ENCODE peak calls at places on chromosome X, in five cellular contexts. T, Z, S, X and N are unnamed samples.

GRCh38 chrX:75181721-75182120 is 25.6 kb upstream of the ABCB7 start:
- DNase-seq in T (no peak), X (no peak), S (no peak), Z (no peak), N (peak; percentile 50)

GRCh38 chrX:39903937-39904336 is 193.8 kb downstream of the BCOR start:
- DNase-seq in T (no peak), Z (no peak), S (no peak), X (no peak), N (peak; percentile 44)

GRCh38 chrX:71945435-71945834 is 34.8 kb downstream of the NHSL2 start:
- DNase-seq in T (no peak), X (no peak), S (no peak), Z (no peak), N (no peak)

GRCh38 chrX:46260502-46260901 is 284.7 kb downstream of the ZNF674 start:
- DNase-seq in X (no peak), Z (no peak), T (no peak), S (no peak), N (no peak)

GRCh38 chrX:115372026-115372610 is 82.6 kb downstream of the LUZP4 start:
- DNase-seq in T (no peak), X (no peak), S (no peak), Z (no peak), N (peak; percentile 79)

GRCh38 chrX:119236599-119237525 is 777 bp downstream of the PGRMC1 start:
- DNase-seq in T (peak; percentile 59), S (peak; percentile 36), X (no peak), Z (no peak), N (peak; percentile 74)

GRCh38 chrX:71917621-71918341 is 7.1 kb downstream of the NHSL2 start:
- DNase-seq in T (no peak), X (no peak), S (no peak), Z (no peak), N (peak; percentile 58)

GRCh38 chrX:38214551-38214950 is 6.1 kb downstream of the SRPX start:
- DNase-seq in X (no peak), S (no peak), T (no peak), Z (no peak), N (peak; percentile 42)

GRCh38 chrX:44459501-44459900 is 83.2 kb downstream of the FUNDC1 start:
- DNase-seq in Z (no peak), S (no peak), X (peak; percentile 8), T (no peak), N (no peak)

GRCh38 chrX:67544281-67544680 is 460 bp downstream of the AR start:
- DNase-seq in T (peak; percentile 11), S (no peak), Z (no peak), X (no peak), N (no peak)

GRCh38 chrX:30620980-30621716 is 32.1 kb upstream of the GK start:
- DNase-seq in X (no peak), T (no peak), S (no peak), Z (no peak), N (peak; percentile 93)

GRCh38 chrX:151754042-151754419 is 19.5 kb downstream of the CNGA2 start:
- DNase-seq in Z (no peak), T (no peak), X (no peak), S (no peak), N (peak; percentile 8)

GRCh38 chrX:78652971-78653822 is 5.9 kb downstream of the RTL3 start:
- DNase-seq in X (peak; percentile 73), Z (no peak), T (no peak), S (no peak), N (peak; percentile 85)

GRCh38 chrX:132481449-132481848 is 7.4 kb downstream of the MBNL3 start:
- DNase-seq in T (no peak), S (no peak), Z (no peak), X (no peak), N (no peak)

GRCh38 chrX:5528057-5528456 is 700.6 kb downstream of the NLGN4X start:
- DNase-seq in X (no peak), S (no peak), T (no peak), Z (no peak), N (no peak)

DNA sequence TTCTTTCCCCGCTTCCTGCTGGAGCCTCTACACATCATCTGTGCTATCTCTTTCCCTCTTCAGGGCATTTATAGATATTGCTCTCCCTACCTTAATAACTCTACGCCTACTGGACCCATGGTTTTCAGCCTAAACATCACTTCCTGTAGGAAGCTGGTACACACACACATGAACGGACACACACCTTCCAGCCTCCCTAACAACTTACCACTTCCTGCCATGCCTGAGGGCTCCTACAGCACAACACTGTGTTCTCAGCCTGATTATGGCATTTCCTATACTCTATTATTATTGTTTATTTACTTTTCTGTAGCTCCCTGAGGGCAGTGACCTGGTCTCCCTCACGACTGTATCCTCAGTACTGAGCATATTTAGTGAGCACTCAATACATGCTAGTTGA is 163.6 kb upstream of the MAP3K15 start:
- DNase-seq in Z (peak; percentile 13), S (no peak), X (no peak), T (no peak), N (no peak)
- TF ChIP-seq MXI1 in Z (no peak), S (no peak), X (no peak), T (no peak), N (no peak)

GRCh38 chrX:15298780-15299179 is 16.7 kb downstream of the ASB11 start:
- DNase-seq in T (no peak), X (no peak), S (no peak), Z (no peak), N (no peak)
- H3K27me3 ChIP-seq in T (no peaks in the 10 kb centered on the region), X (no peaks in the 10 kb centered on the region), S (no peaks in the 10 kb centered on the region), Z (no peaks in the 10 kb centered on the region), N (peaks cover 1% of the 10 kb centered on the region)

GRCh38 chrX:109783712-109784109 is 50.7 kb upstream of the ACSL4 start:
- DNase-seq in S (no peak), T (no peak), X (peak; percentile 38), Z (no peak), N (no peak)

GRCh38 chrX:109777749-109778148 is 44.7 kb upstream of the ACSL4 start:
- DNase-seq in Z (no peak), T (no peak), X (peak; percentile 20), S (no peak), N (no peak)

GRCh38 chrX:109785053-109785452 is 52.0 kb upstream of the ACSL4 start:
- DNase-seq in T (no peak), X (no peak), Z (no peak), S (no peak), N (no peak)

GRCh38 chrX:109782994-109783711 is 50.1 kb upstream of the ACSL4 start:
- DNase-seq in T (no peak), S (no peak), X (no peak), Z (no peak), N (peak; percentile 45)
- TF ChIP-seq MXI1 in T (no peak), S (no peak), X (no peak), Z (no peak), N (no peak)

DNA sequence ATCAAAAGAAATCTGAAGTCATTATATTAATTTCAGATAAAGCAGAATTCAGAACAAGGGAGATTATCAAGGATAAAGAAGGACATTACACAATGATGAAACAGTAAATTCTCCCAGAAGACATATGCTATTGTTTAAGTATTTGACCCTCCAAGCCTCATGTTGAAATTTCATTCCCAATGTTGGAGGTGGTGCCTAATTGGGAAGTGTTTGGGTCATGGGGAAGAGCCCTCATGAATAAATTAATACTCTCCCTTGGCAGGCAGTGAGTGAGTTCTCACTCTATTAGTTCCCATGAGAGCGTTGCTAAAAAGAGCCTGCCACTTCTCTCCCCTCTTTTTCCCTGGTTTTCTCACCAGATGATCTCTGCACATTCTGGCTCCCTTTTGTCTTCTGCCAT is 249.9 kb upstream of the GRIA3 start:
- DNase-seq in Z (no peak), X (no peak), T (no peak), S (no peak), N (no peak)
- H3K27me3 ChIP-seq in Z (no peaks in the 10 kb centered on the region), X (no peaks in the 10 kb centered on the region), T (no peaks in the 10 kb centered on the region), S (no peaks in the 10 kb centered on the region), N (no peaks in the 10 kb centered on the region)

GRCh38 chrX:95764972-95765451 is 919.6 kb upstream of the DIAPH2 start:
- DNase-seq in X (peak; percentile 4), S (no peak), Z (no peak), T (peak; percentile 14), N (peak; percentile 23)
- TF ChIP-seq MXI1 in X (no peak), S (no peak), Z (no peak), T (no peak), N (no peak)

DNA sequence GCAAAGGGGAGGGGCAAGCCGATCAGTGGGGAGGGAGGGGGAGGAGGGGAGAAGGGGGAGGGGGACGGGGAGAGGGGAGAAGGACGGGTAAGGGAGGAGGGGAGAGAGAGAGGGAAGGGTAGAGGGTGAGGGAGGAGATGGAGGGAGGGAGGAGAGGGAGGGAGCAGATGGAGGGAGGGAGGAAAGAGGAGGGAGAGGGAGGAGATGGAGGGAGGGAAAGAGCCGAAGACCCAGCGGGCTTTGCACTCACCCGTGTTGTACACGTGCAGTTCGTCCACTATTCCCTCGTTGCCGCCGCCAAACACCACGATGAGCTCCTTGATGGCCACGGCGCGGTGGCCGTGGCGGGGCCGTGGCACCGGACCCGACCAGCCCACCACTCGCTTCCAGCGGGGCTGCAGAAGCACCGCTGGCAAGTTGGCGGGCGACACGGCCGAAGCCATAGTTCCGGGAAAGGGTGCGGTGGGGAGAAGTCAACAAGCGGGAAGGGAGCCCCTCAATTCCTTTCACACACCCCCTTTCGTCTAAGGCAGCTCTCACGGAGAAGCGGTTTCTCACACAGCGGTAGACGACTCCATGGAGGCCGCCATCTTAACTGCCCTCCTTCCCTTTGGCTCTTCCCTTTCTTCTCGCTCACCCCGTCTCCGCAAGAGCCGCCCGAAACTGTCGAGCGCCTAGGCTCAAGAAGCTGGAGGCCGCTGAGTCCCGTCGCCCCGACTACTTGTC is 1.1 kb downstream of the HCFC1 start:
- DNase-seq in Z (no peak), S (peak; percentile 50), T (peak; percentile 77), X (peak; percentile 29), N (peak; percentile 71)
- H3K27me3 ChIP-seq in Z (no peaks in the 10 kb centered on the region), S (no peaks in the 10 kb centered on the region), T (no peaks in the 10 kb centered on the region), X (no peaks in the 10 kb centered on the region), N (no peaks in the 10 kb centered on the region)

GRCh38 chrX:23694606-23695005 is 27.3 kb downstream of the PRDX4 start:
- DNase-seq in T (peak; percentile 67), Z (peak; percentile 11), X (peak; percentile 39), S (peak; percentile 47), N (peak; percentile 57)
- TF ChIP-seq MXI1 in T (no peak), Z (no peak), X (no peak), S (no peak), N (no peak)

GRCh38 chrX:50165727-50166126 is 35.1 kb downstream of the AKAP4 start:
- DNase-seq in X (no peak), S (no peak), T (no peak), Z (no peak), N (no peak)

GRCh38 chrX:50167366-50167765 is 33.4 kb downstream of the AKAP4 start:
- DNase-seq in S (no peak), Z (no peak), T (no peak), X (no peak), N (no peak)

GRCh38 chrX:50169717-50170116 is 31.1 kb downstream of the AKAP4 start:
- DNase-seq in Z (no peak), S (no peak), T (no peak), X (no peak), N (no peak)

DNA sequence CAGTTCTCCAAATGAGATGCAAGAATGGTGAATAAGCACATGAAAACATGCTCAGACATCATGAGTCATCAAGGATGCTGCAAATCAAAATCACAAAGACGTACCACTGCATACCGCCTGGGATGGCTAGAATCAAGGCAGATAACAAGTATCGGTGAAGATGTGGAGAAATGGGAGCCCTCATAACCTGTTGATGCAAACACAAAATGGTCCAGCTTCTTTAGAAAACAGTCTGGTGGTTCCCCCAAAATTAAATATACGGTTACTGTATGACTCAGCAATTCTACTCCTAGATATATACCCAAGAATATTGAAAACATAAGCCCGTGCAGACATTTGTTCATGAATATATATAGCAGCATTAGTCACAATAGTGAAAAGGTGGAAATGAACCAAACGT is 32.5 kb downstream of the AKAP4 start:
- DNase-seq in Z (no peak), T (no peak), X (no peak), S (no peak), N (peak; percentile 4)
- H3K27me3 ChIP-seq in Z (no peaks in the 10 kb centered on the region), T (no peaks in the 10 kb centered on the region), X (no peaks in the 10 kb centered on the region), S (no peaks in the 10 kb centered on the region), N (peaks cover 5% of the 10 kb centered on the region)